ENCODE peak calls at places on chromosome 18, in five cellular contexts. I is fibroblast of the aortic adventitia, N is GM06990, U is heart left ventricle, B is dorsolateral prefrontal cortex. T is an unnamed sample.

GRCh38 chr18:4157339-4157738 is 297.8 kb downstream of the DLGAP1 start:
- DNase-seq in I (no peak), N (no peak), U (no peak), B (no peak), T (no peak)

GRCh38 chr18:36331541-36331971 is 34.0 kb downstream of the FHOD3 start:
- DNase-seq in I (no peak), N (no peak), U (no peak), B (no peak), T (no peak)

GRCh38 chr18:11654736-11655604 is 34.1 kb upstream of the GNAL start:
- DNase-seq in I (peak), N (peak), U (peak), B (peak), T (no peak)

GRCh38 chr18:58207520-58208152 is 163.6 kb downstream of the NEDD4L start:
- DNase-seq in I (no peak), N (no peak), U (no peak), B (no peak), T (no peak)

GRCh38 chr18:73831688-73832087 is 315.9 kb downstream of the FBXO15 start:
- DNase-seq in I (no peak), N (no peak), U (no peak), B (no peak), T (no peak)

GRCh38 chr18:3607309-3608098 is 157.5 kb downstream of the TGIF1 start:
- DNase-seq in I (no peak), N (no peak), U (no peak), B (no peak), T (no peak)

GRCh38 chr18:32443356-32443755 is 27.3 kb downstream of the GAREM1 start:
- DNase-seq in I (no peak), N (no peak), U (no peak), B (no peak), T (no peak)

GRCh38 chr18:70469916-70470315 is 181.1 kb downstream of the SOCS6 start:
- DNase-seq in I (no peak), N (no peak), U (no peak), B (no peak), T (no peak)

GRCh38 chr18:47247833-47248609 is 3.4 kb downstream of the SKOR2 start:
- DNase-seq in I (no peak), N (no peak), U (no peak), B (no peak), T (no peak)

GRCh38 chr18:55489034-55489741 is 98.8 kb downstream of the TCF4 start:
- DNase-seq in I (no peak), N (no peak), U (no peak), B (no peak), T (no peak)

GRCh38 chr18:5103286-5103685 is 93.8 kb downstream of the AKAIN1 start:
- DNase-seq in I (no peak), N (no peak), U (no peak), B (no peak), T (no peak)

GRCh38 chr18:48866028-48866733 is 84.6 kb downstream of the SMAD7 start:
- DNase-seq in I (peak), N (no peak), U (peak), B (peak), T (no peak)

GRCh38 chr18:45839415-45840395 is 14.2 kb downstream of the SIGLEC15 start:
- DNase-seq in I (peak), N (no peak), U (no peak), B (no peak), T (no peak)

GRCh38 chr18:58361212-58361611 is 267.7 kb downstream of the ALPK2 start:
- DNase-seq in I (no peak), N (no peak), U (no peak), B (no peak), T (no peak)

GRCh38 chr18:43587538-43588153 is 310.4 kb upstream of the SYT4 start:
- DNase-seq in I (peak), N (no peak), U (no peak), B (no peak), T (no peak)

GRCh38 chr18:31232000-31232399 is 69.3 kb upstream of the DSC1 start:
- DNase-seq in I (no peak), N (no peak), U (no peak), B (no peak), T (no peak)

GRCh38 chr18:58394607-58395425 is 234.1 kb downstream of the ALPK2 start:
- DNase-seq in I (peak), N (no peak), U (no peak), B (no peak), T (no peak)

GRCh38 chr18:68314403-68314802 is 400.5 kb downstream of the TMX3 start:
- DNase-seq in I (no peak), N (no peak), U (no peak), B (no peak), T (no peak)

GRCh38 chr18:68316636-68317035 is 398.3 kb downstream of the TMX3 start:
- DNase-seq in I (peak), N (no peak), U (no peak), B (no peak), T (no peak)
- H3K4me3 ChIP-seq in I (peak), N (no peak), U (peak), B (no peak), T (no peak)

DNA sequence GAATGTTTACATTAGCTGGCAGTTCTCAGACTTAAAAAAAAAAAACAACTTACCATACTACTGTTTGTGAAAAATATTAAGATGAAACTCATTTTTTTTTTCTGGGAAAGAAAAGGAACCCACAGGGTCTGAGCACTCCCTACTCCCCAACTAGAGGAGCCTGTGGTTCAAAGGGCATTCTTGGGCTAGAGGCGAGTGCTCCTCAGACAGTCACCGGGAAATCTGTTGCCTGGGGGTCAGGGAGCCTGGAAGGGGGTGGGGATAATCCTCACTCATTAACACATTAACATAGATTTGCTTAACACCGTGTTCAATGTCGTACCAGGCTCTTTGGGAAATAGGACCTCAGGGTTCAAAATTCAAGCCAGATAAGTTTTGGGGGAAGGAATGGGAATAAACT is 57.6 kb downstream of the LAMA3 start:
- DNase-seq in I (no peak), N (no peak), U (no peak), B (no peak), T (no peak)
- H3K4me3 ChIP-seq in I (no peak), N (no peak), U (no peak), B (no peak), T (no peak)

DNA sequence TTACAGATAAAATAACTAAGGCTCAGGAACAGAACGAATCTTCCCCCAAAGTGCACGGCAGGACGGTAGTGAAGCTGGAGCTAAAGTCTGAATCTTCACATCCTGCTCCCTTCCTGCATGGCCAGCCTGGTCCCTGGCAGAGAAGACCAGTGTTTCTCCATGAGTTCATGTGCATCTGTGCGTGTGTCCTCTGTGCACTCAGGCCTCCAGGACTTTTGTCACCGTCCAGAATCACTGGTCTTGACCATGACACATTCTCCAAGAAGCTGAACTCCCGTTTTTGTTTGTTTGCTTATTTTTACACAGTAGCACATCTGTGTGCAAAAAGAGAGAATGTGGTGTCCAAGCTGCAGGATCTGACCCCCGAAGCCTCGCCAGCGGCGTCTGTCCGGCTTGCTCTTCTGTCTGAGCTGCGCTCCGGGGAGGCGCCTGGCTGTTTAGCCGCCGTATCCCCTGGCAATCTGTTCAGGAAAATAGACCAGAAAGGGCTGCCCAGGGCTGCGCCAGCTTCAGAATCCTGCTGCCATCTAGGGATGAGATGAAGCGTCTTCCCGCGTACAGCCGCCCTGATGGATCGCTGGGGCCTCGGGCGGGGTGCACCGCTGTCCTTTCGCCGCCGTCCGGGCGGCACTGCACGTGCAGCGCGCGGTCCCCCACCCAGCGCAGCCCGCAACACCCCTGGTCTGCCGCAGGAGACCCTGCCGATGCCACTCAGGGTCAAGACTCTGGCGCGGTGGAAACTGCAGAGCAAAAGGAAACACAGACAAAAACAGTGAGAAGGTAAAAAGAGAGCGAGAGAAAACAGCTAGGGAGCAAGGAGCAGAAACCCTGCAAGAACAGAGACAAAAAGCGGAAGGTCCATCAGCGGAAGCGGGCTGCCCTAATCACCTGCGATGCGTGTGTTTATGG is 2113.6 kb upstream of the PIK3C3 start:
- DNase-seq in I (peak), N (no peak), U (peak), B (peak), T (no peak)
- H3K4me3 ChIP-seq in I (peak), N (no peak), U (peak), B (peak), T (no peak)

DNA sequence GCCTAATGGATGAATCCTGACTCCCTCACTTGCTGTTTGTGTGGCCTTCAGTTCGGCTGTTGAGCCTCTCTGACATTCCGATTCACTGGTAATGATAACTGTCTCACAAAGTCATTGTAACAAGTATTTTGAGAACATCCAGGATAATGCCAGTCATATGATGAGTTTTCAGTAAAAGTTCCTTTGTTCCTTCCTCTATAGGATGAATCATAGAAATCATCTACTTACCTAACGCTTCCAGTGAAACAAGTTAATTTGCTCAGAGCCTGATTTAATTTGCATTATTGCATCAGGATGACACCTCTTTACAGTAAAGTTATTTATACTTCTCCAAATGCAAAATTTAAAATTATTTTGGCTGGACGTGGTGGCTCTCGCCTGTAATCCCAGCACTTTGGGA is 32.0 kb downstream of the RAB31 start:
- DNase-seq in I (no peak), N (no peak), U (no peak), B (no peak), T (no peak)
- H3K4me3 ChIP-seq in I (no peak), N (no peak), U (no peak), B (no peak), T (no peak)

DNA sequence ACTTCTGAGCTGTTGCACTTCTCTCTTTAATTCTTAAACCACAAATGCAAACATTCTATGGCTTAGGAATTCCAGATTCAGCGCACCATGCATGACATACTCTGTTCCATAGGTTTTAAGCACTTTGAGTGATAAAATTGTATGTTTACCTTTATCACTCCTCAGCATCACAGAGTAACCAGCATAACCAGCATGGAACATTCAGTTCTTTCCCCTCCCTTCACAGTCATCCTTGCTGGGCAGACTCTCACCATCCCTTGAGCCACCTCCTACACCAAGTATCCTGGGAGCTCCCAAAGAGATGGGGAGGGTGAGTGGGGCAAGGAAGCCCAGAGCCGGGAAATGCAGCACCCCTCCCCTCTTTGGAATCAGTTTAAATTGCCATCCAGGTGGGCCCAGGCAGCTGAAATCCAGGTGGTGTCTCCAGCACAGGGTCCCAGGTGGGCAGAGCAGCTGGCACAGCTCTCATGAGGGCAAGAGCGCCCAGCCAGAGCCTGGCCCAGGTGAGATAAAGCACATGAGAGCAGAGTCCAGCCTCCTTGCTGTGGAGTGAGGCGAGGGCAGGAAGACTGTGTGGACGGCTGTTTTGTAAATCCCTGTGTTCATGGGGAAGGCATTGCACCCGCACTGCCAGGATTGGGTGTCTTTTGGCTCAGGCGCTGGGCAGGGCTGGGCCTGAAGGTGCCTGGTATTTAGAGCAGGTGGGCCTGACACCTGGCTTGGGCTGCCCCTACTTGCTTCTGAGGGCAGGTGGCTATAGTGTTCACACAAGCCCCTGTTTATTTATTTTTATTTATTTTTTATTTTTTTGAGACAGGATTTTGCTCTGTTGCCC is 36.8 kb downstream of the LAMA3 start:
- DNase-seq in I (no peak), N (no peak), U (no peak), B (no peak), T (no peak)
- H3K4me3 ChIP-seq in I (no peak), N (no peak), U (no peak), B (no peak), T (no peak)

T was measured in GM12864.